ENCODE peak calls at places on chromosomes 1 and 21, in seven cellular contexts. One of them, this sample, is unnamed.

GRCh38 chr21:34243562-34243961 is 120.2 kb upstream of the KCNE2 start:
- ATAC-seq in GM23338: peak; percentile 84
- ATAC-seq in Panc1: no peak
- ATAC-seq in upper lobe of right lung: peak; percentile 76
- ATAC-seq in CD8-positive, alpha-beta T cell: no peak
- ATAC-seq in heart right ventricle: no peak
- ATAC-seq in lung: no peak
- ATAC-seq in this sample: no peak

GRCh38 chr1:154584267-154584994 is 16.9 kb downstream of the CHRNB2 start:
- ATAC-seq in GM23338: no peak
- ATAC-seq in Panc1: no peak
- ATAC-seq in upper lobe of right lung: no peak
- ATAC-seq in CD8-positive, alpha-beta T cell: no peak
- ATAC-seq in heart right ventricle: no peak
- ATAC-seq in lung: no peak
- ATAC-seq in this sample: no peak

GRCh38 chr1:214472362-214472761 is 79.0 kb downstream of the PTPN14 start:
- ATAC-seq in GM23338: no peak
- ATAC-seq in Panc1: no peak
- ATAC-seq in upper lobe of right lung: no peak
- ATAC-seq in CD8-positive, alpha-beta T cell: no peak
- ATAC-seq in heart right ventricle: no peak
- ATAC-seq in lung: no peak
- ATAC-seq in this sample: no peak

GRCh38 chr1:55289614-55290013 is 74.5 kb upstream of the USP24 start:
- ATAC-seq in GM23338: peak; percentile 81
- ATAC-seq in Panc1: no peak
- ATAC-seq in upper lobe of right lung: no peak
- ATAC-seq in CD8-positive, alpha-beta T cell: no peak
- ATAC-seq in heart right ventricle: no peak
- ATAC-seq in lung: no peak
- ATAC-seq in this sample: no peak

GRCh38 chr1:164601399-164602141 is 42.6 kb downstream of the PBX1 start:
- ATAC-seq in GM23338: peak; percentile 22
- ATAC-seq in Panc1: no peak
- ATAC-seq in upper lobe of right lung: peak; percentile 45
- ATAC-seq in CD8-positive, alpha-beta T cell: no peak
- ATAC-seq in heart right ventricle: peak; percentile 9
- ATAC-seq in lung: no peak
- ATAC-seq in this sample: no peak

GRCh38 chr1:39115271-39116110 is 89.0 kb upstream of the MACF1 start:
- ATAC-seq in GM23338: no peak
- ATAC-seq in Panc1: no peak
- ATAC-seq in upper lobe of right lung: peak; percentile 49
- ATAC-seq in CD8-positive, alpha-beta T cell: no peak
- ATAC-seq in heart right ventricle: no peak
- ATAC-seq in lung: no peak
- ATAC-seq in this sample: no peak

GRCh38 chr1:158818991-158819405 is 12.2 kb upstream of the MNDA start:
- ATAC-seq in GM23338: no peak
- ATAC-seq in Panc1: no peak
- ATAC-seq in upper lobe of right lung: peak; percentile 9
- ATAC-seq in CD8-positive, alpha-beta T cell: no peak
- ATAC-seq in heart right ventricle: no peak
- ATAC-seq in lung: no peak
- ATAC-seq in this sample: no peak

GRCh38 chr1:238582816-238583215 is 692.1 kb upstream of the ZP4 start:
- ATAC-seq in GM23338: no peak
- ATAC-seq in Panc1: no peak
- ATAC-seq in upper lobe of right lung: no peak
- ATAC-seq in CD8-positive, alpha-beta T cell: no peak
- ATAC-seq in heart right ventricle: no peak
- ATAC-seq in lung: no peak
- ATAC-seq in this sample: no peak

GRCh38 chr21:27681841-27682240 is 715.0 kb upstream of the ADAMTS5 start:
- ATAC-seq in GM23338: no peak
- ATAC-seq in Panc1: no peak
- ATAC-seq in upper lobe of right lung: no peak
- ATAC-seq in CD8-positive, alpha-beta T cell: no peak
- ATAC-seq in heart right ventricle: no peak
- ATAC-seq in lung: no peak
- ATAC-seq in this sample: no peak

GRCh38 chr1:113536182-113536780 is 146.0 kb downstream of the MAGI3 start:
- ATAC-seq in GM23338: no peak
- ATAC-seq in Panc1: no peak
- ATAC-seq in upper lobe of right lung: no peak
- ATAC-seq in CD8-positive, alpha-beta T cell: no peak
- ATAC-seq in heart right ventricle: no peak
- ATAC-seq in lung: no peak
- ATAC-seq in this sample: no peak

GRCh38 chr1:63624911-63625310 is 31.7 kb downstream of the PGM1 start:
- ATAC-seq in GM23338: no peak
- ATAC-seq in Panc1: no peak
- ATAC-seq in upper lobe of right lung: peak; percentile 50
- ATAC-seq in CD8-positive, alpha-beta T cell: no peak
- ATAC-seq in heart right ventricle: no peak
- ATAC-seq in lung: no peak
- ATAC-seq in this sample: no peak

GRCh38 chr1:184254849-184255248 is 132.0 kb upstream of the C1orf21 start:
- ATAC-seq in GM23338: no peak
- ATAC-seq in Panc1: no peak
- ATAC-seq in upper lobe of right lung: no peak
- ATAC-seq in CD8-positive, alpha-beta T cell: no peak
- ATAC-seq in heart right ventricle: no peak
- ATAC-seq in lung: no peak
- ATAC-seq in this sample: no peak

GRCh38 chr1:90175490-90176157 is 180.7 kb downstream of the ZNF326 start:
- ATAC-seq in GM23338: no peak
- ATAC-seq in Panc1: no peak
- ATAC-seq in upper lobe of right lung: peak; percentile 64
- ATAC-seq in CD8-positive, alpha-beta T cell: no peak
- ATAC-seq in heart right ventricle: no peak
- ATAC-seq in lung: no peak
- ATAC-seq in this sample: no peak

GRCh38 chr1:192573499-192573898 is 2.1 kb upstream of the RGS1 start:
- ATAC-seq in GM23338: no peak
- ATAC-seq in Panc1: no peak
- ATAC-seq in upper lobe of right lung: peak; percentile 32
- ATAC-seq in CD8-positive, alpha-beta T cell: no peak
- ATAC-seq in heart right ventricle: peak; percentile 57
- ATAC-seq in lung: no peak
- ATAC-seq in this sample: peak; percentile 73

GRCh38 chr1:241443561-241443960 is 76.0 kb downstream of the FH start:
- ATAC-seq in GM23338: no peak
- ATAC-seq in Panc1: no peak
- ATAC-seq in upper lobe of right lung: no peak
- ATAC-seq in CD8-positive, alpha-beta T cell: no peak
- ATAC-seq in heart right ventricle: no peak
- ATAC-seq in lung: no peak
- ATAC-seq in this sample: no peak

GRCh38 chr1:28518745-28519341 is 13.0 kb downstream of the RCC1 start:
- ATAC-seq in GM23338: no peak
- ATAC-seq in Panc1: no peak
- ATAC-seq in upper lobe of right lung: peak; percentile 5
- ATAC-seq in CD8-positive, alpha-beta T cell: peak; percentile 27
- ATAC-seq in heart right ventricle: no peak
- ATAC-seq in lung: no peak
- ATAC-seq in this sample: no peak

GRCh38 chr21:43195131-43196021 is 26.6 kb downstream of the CRYAA start:
- ATAC-seq in GM23338: no peak
- ATAC-seq in Panc1: no peak
- ATAC-seq in upper lobe of right lung: peak; percentile 29
- ATAC-seq in CD8-positive, alpha-beta T cell: no peak
- ATAC-seq in heart right ventricle: peak; percentile 75
- ATAC-seq in lung: no peak
- ATAC-seq in this sample: peak; percentile 28

GRCh38 chr1:153365696-153366095 is 8.0 kb downstream of the S100A9 start:
- ATAC-seq in GM23338: no peak
- ATAC-seq in Panc1: no peak
- ATAC-seq in upper lobe of right lung: no peak
- ATAC-seq in CD8-positive, alpha-beta T cell: no peak
- ATAC-seq in heart right ventricle: no peak
- ATAC-seq in lung: no peak
- ATAC-seq in this sample: no peak

GRCh38 chr1:33143698-33144097 is 38.1 kb downstream of the TRIM62 start:
- ATAC-seq in GM23338: no peak
- ATAC-seq in Panc1: no peak
- ATAC-seq in upper lobe of right lung: no peak
- ATAC-seq in CD8-positive, alpha-beta T cell: no peak
- ATAC-seq in heart right ventricle: no peak
- ATAC-seq in lung: no peak
- ATAC-seq in this sample: no peak

GRCh38 chr1:89279011-89279466 is 6.4 kb upstream of the GBP5 start:
- ATAC-seq in GM23338: no peak
- ATAC-seq in Panc1: no peak
- ATAC-seq in upper lobe of right lung: no peak
- ATAC-seq in CD8-positive, alpha-beta T cell: peak; percentile 58
- ATAC-seq in heart right ventricle: no peak
- ATAC-seq in lung: no peak
- ATAC-seq in this sample: no peak

GRCh38 chr1:66476774-66477173 is 57.2 kb upstream of the SGIP1 start:
- ATAC-seq in GM23338: no peak
- ATAC-seq in Panc1: no peak
- ATAC-seq in upper lobe of right lung: no peak
- ATAC-seq in CD8-positive, alpha-beta T cell: no peak
- ATAC-seq in heart right ventricle: no peak
- ATAC-seq in lung: no peak
- ATAC-seq in this sample: no peak

GRCh38 chr1:198380275-198380674 is 160.2 kb downstream of the ATP6V1G3 start:
- ATAC-seq in GM23338: no peak
- ATAC-seq in Panc1: no peak
- ATAC-seq in upper lobe of right lung: no peak
- ATAC-seq in CD8-positive, alpha-beta T cell: no peak
- ATAC-seq in heart right ventricle: no peak
- ATAC-seq in lung: no peak
- ATAC-seq in this sample: no peak

DNA sequence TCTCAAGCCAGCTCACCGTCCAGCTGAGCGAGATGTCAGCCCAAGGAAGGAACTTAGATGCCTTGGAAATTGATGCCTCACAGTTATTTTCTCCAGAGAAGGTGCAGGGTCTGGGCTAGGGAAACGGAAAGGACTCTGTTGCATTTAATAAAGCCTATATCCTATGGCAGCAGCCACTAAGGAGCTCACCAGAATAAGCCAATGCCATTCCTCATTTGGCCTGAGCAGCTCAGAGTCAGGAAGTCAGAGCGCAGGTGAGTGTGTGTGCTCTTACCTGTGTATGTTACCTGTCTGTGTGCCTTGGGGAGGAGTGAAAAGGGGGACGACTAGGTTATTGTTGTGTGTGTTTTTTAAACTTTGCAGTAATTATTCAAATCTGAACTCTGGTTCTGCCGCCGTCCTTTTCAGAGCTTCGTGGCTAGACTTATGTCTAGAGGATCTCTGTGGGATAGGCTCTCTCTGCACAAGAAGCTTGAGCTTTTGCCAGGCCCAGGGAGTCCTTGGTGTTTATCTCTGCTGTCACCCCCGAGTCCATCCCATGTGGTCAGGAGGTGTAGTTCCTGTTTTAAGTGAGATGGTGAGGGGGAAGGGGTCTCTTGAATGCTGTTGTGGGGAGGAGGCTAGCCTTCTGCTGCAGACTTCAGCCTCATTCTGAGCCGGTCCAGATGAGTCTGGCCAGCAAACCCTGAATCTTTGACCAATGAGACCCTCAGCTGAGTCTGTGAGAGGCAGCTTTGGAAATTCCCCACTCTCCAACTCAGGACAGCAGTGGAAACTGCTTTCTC is 2.4 kb downstream of the TMCC2 start:
- ATAC-seq in GM23338: no peak
- ATAC-seq in Panc1: peak; percentile 14
- ATAC-seq in upper lobe of right lung: no peak
- ATAC-seq in CD8-positive, alpha-beta T cell: no peak
- ATAC-seq in heart right ventricle: no peak
- ATAC-seq in lung: no peak
- ATAC-seq in this sample: no peak
- H3K4me3 ChIP-seq in GM23338: peak overlapping the region; percentile 40
- H3K4me3 ChIP-seq in Panc1: peak overlapping the region; percentile 1
- H3K4me3 ChIP-seq in upper lobe of right lung: peak overlapping the region; percentile 6
- H3K4me3 ChIP-seq in CD8-positive, alpha-beta T cell: no peak overlapping the region
- H3K4me3 ChIP-seq in heart right ventricle: peak overlapping the region; percentile 72
- H3K4me3 ChIP-seq in lung: no peak overlapping the region
- H3K4me3 ChIP-seq in this sample: no peak overlapping the region

DNA sequence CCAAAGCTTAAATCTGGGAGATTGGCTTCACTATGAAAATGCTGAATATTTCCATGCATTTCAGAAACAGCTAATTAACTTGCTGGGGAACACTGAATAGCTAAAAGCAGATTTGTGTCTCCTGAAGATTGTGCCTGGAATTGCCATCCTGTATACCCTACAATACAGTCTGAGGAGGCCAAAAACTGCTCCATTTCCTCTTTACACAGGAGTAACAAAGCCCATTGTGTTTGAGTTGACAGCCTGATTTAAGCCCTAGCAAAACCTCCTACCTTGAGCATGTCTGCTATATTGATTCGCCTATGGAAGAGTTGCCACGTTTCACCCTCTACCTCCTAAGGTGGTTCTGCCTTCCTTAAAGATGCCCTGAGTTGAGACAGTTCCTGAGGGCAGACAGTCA is 1.5 kb upstream of the PIK3R3 start:
- ATAC-seq in GM23338: no peak
- ATAC-seq in Panc1: no peak
- ATAC-seq in upper lobe of right lung: no peak
- ATAC-seq in CD8-positive, alpha-beta T cell: no peak
- ATAC-seq in heart right ventricle: no peak
- ATAC-seq in lung: no peak
- ATAC-seq in this sample: no peak
- H3K4me3 ChIP-seq in GM23338: peak overlapping the region; percentile 91
- H3K4me3 ChIP-seq in Panc1: peak overlapping the region; percentile 99
- H3K4me3 ChIP-seq in upper lobe of right lung: peak overlapping the region; percentile 80
- H3K4me3 ChIP-seq in CD8-positive, alpha-beta T cell: no peak overlapping the region
- H3K4me3 ChIP-seq in heart right ventricle: peak overlapping the region; percentile 89
- H3K4me3 ChIP-seq in lung: no peak overlapping the region
- H3K4me3 ChIP-seq in this sample: peak overlapping the region; percentile 68

DNA sequence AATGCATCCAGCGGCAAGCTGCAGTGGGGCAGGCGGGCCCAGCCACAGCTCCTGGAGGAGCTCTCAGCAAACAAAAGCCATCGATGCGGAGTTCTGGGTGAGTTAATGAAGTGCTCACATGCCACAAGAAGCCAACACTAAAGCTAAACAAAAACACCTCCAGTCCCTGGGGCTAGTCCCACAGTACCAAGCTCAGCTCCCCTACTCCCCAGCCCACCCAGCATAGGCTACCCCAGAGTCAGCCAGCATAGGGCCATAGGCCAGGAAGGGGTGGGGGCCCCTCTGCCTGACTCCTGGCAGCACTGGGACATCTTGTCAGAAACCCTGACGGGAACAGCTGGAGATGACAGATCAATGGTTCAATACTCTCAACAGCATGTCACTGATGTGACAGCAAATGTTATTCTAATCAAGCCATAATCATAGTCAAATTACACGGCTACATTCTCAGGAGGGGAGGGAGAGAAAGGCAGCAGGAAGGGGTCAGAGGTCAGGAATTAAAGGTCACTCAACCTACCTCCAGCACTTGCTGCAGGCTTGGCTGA is 42.3 kb downstream of the ERI3 start:
- ATAC-seq in GM23338: no peak
- ATAC-seq in Panc1: no peak
- ATAC-seq in upper lobe of right lung: no peak
- ATAC-seq in CD8-positive, alpha-beta T cell: no peak
- ATAC-seq in heart right ventricle: no peak
- ATAC-seq in lung: no peak
- ATAC-seq in this sample: no peak
- H3K4me3 ChIP-seq in GM23338: no peak overlapping the region
- H3K4me3 ChIP-seq in Panc1: no peak overlapping the region
- H3K4me3 ChIP-seq in upper lobe of right lung: no peak overlapping the region
- H3K4me3 ChIP-seq in CD8-positive, alpha-beta T cell: no peak overlapping the region
- H3K4me3 ChIP-seq in heart right ventricle: no peak overlapping the region
- H3K4me3 ChIP-seq in lung: no peak overlapping the region
- H3K4me3 ChIP-seq in this sample: no peak overlapping the region

GRCh38 chr1:210262167-210262896 is 29.7 kb downstream of the SERTAD4 start:
- ATAC-seq in GM23338: no peak
- ATAC-seq in Panc1: no peak
- ATAC-seq in upper lobe of right lung: no peak
- ATAC-seq in CD8-positive, alpha-beta T cell: no peak
- ATAC-seq in heart right ventricle: peak; percentile 84
- ATAC-seq in lung: no peak
- ATAC-seq in this sample: peak; percentile 53
- H3K4me3 ChIP-seq in GM23338: no peak overlapping the region
- H3K4me3 ChIP-seq in Panc1: no peak overlapping the region
- H3K4me3 ChIP-seq in upper lobe of right lung: no peak overlapping the region
- H3K4me3 ChIP-seq in CD8-positive, alpha-beta T cell: no peak overlapping the region
- H3K4me3 ChIP-seq in heart right ventricle: no peak overlapping the region
- H3K4me3 ChIP-seq in lung: no peak overlapping the region
- H3K4me3 ChIP-seq in this sample: no peak overlapping the region

This sample was measured in gastroesophageal sphincter.